ENCODE peak calls at places on chromosome 16, in five cellular contexts. One of them, this sample, is unnamed.

GRCh38 chr16:81310045-81310644 is 4.6 kb upstream of the GAN start:
- ATAC-seq in CD4-positive, alpha-beta T cell: no peak
- ATAC-seq in T-cell: no peak
- ATAC-seq in effector memory CD8-positive, alpha-beta T cell: no peak
- ATAC-seq in IMR-90: no peak
- ATAC-seq in this sample: no peak

GRCh38 chr16:10979717-10980601 is 35.6 kb downstream of the CLEC16A start:
- ATAC-seq in CD4-positive, alpha-beta T cell: no peak
- ATAC-seq in T-cell: no peak
- ATAC-seq in effector memory CD8-positive, alpha-beta T cell: no peak
- ATAC-seq in IMR-90: no peak
- ATAC-seq in this sample: peak; percentile 63

GRCh38 chr16:23508589-23509440 is 1.5 kb downstream of the GGA2 start:
- ATAC-seq in CD4-positive, alpha-beta T cell: no peak
- ATAC-seq in T-cell: no peak
- ATAC-seq in effector memory CD8-positive, alpha-beta T cell: no peak
- ATAC-seq in IMR-90: peak; percentile 3
- ATAC-seq in this sample: peak; percentile 11

GRCh38 chr16:31484491-31485171 is 1.7 kb downstream of the SLC5A2 start:
- ATAC-seq in CD4-positive, alpha-beta T cell: no peak
- ATAC-seq in T-cell: no peak
- ATAC-seq in effector memory CD8-positive, alpha-beta T cell: no peak
- ATAC-seq in IMR-90: no peak
- ATAC-seq in this sample: no peak

GRCh38 chr16:85422124-85422373 is 191.1 kb upstream of the GSE1 start:
- ATAC-seq in CD4-positive, alpha-beta T cell: no peak
- ATAC-seq in T-cell: no peak
- ATAC-seq in effector memory CD8-positive, alpha-beta T cell: no peak
- ATAC-seq in IMR-90: no peak
- ATAC-seq in this sample: no peak

GRCh38 chr16:52928955-52929354 is 123.7 kb downstream of the CHD9NB start:
- ATAC-seq in CD4-positive, alpha-beta T cell: no peak
- ATAC-seq in T-cell: no peak
- ATAC-seq in effector memory CD8-positive, alpha-beta T cell: no peak
- ATAC-seq in IMR-90: no peak
- ATAC-seq in this sample: no peak

GRCh38 chr16:29192329-29193247 is 207.7 kb downstream of the LAT start:
- ATAC-seq in CD4-positive, alpha-beta T cell: no peak
- ATAC-seq in T-cell: no peak
- ATAC-seq in effector memory CD8-positive, alpha-beta T cell: no peak
- ATAC-seq in IMR-90: no peak
- ATAC-seq in this sample: peak; percentile 55

GRCh38 chr16:12043953-12044352 is 67.4 kb downstream of the SNX29 start:
- ATAC-seq in CD4-positive, alpha-beta T cell: no peak
- ATAC-seq in T-cell: no peak
- ATAC-seq in effector memory CD8-positive, alpha-beta T cell: no peak
- ATAC-seq in IMR-90: no peak
- ATAC-seq in this sample: no peak

GRCh38 chr16:83802135-83802534 is 5.6 kb upstream of the HSBP1 start:
- ATAC-seq in CD4-positive, alpha-beta T cell: peak; percentile 39
- ATAC-seq in T-cell: no peak
- ATAC-seq in effector memory CD8-positive, alpha-beta T cell: peak; percentile 33
- ATAC-seq in IMR-90: peak; percentile 86
- ATAC-seq in this sample: peak; percentile 56

GRCh38 chr16:28621756-28622155 is 11.9 kb upstream of the SULT1A1 start:
- ATAC-seq in CD4-positive, alpha-beta T cell: no peak
- ATAC-seq in T-cell: no peak
- ATAC-seq in effector memory CD8-positive, alpha-beta T cell: no peak
- ATAC-seq in IMR-90: no peak
- ATAC-seq in this sample: no peak

GRCh38 chr16:67013238-67013822 is 15.6 kb upstream of the CBFB start:
- ATAC-seq in CD4-positive, alpha-beta T cell: no peak
- ATAC-seq in T-cell: no peak
- ATAC-seq in effector memory CD8-positive, alpha-beta T cell: no peak
- ATAC-seq in IMR-90: no peak
- ATAC-seq in this sample: no peak

GRCh38 chr16:11824362-11824761 is 27.0 kb downstream of the RSL1D1 start:
- ATAC-seq in CD4-positive, alpha-beta T cell: no peak
- ATAC-seq in T-cell: no peak
- ATAC-seq in effector memory CD8-positive, alpha-beta T cell: no peak
- ATAC-seq in IMR-90: no peak
- ATAC-seq in this sample: no peak

GRCh38 chr16:24609740-24610420 is 70.5 kb downstream of the RBBP6 start:
- ATAC-seq in CD4-positive, alpha-beta T cell: no peak
- ATAC-seq in T-cell: no peak
- ATAC-seq in effector memory CD8-positive, alpha-beta T cell: no peak
- ATAC-seq in IMR-90: peak; percentile 42
- ATAC-seq in this sample: peak; percentile 36

GRCh38 chr16:16908058-16908457 is 529.1 kb downstream of the NPIPA7 start:
- ATAC-seq in CD4-positive, alpha-beta T cell: no peak
- ATAC-seq in T-cell: no peak
- ATAC-seq in effector memory CD8-positive, alpha-beta T cell: no peak
- ATAC-seq in IMR-90: no peak
- ATAC-seq in this sample: no peak

GRCh38 chr16:54507091-54507490 is 220.5 kb upstream of the IRX3 start:
- ATAC-seq in CD4-positive, alpha-beta T cell: no peak
- ATAC-seq in T-cell: no peak
- ATAC-seq in effector memory CD8-positive, alpha-beta T cell: no peak
- ATAC-seq in IMR-90: no peak
- ATAC-seq in this sample: no peak

GRCh38 chr16:73531021-73531420 is 483.1 kb upstream of the ZFHX3 start:
- ATAC-seq in CD4-positive, alpha-beta T cell: no peak
- ATAC-seq in T-cell: no peak
- ATAC-seq in effector memory CD8-positive, alpha-beta T cell: no peak
- ATAC-seq in IMR-90: no peak
- ATAC-seq in this sample: no peak

GRCh38 chr16:72752004-72752695 is 295.8 kb downstream of the ZFHX3 start:
- ATAC-seq in CD4-positive, alpha-beta T cell: no peak
- ATAC-seq in T-cell: no peak
- ATAC-seq in effector memory CD8-positive, alpha-beta T cell: no peak
- ATAC-seq in IMR-90: no peak
- ATAC-seq in this sample: no peak

GRCh38 chr16:12674096-12674495 is 129.6 kb downstream of the CPPED1 start:
- ATAC-seq in CD4-positive, alpha-beta T cell: no peak
- ATAC-seq in T-cell: no peak
- ATAC-seq in effector memory CD8-positive, alpha-beta T cell: no peak
- ATAC-seq in IMR-90: no peak
- ATAC-seq in this sample: peak; percentile 44

GRCh38 chr16:1180772-1181714 is 28.1 kb downstream of the CACNA1H start:
- ATAC-seq in CD4-positive, alpha-beta T cell: no peak
- ATAC-seq in T-cell: no peak
- ATAC-seq in effector memory CD8-positive, alpha-beta T cell: no peak
- ATAC-seq in IMR-90: no peak
- ATAC-seq in this sample: no peak

GRCh38 chr16:2963611-2964415 is at the start of gene KREMEN2:
- ATAC-seq in CD4-positive, alpha-beta T cell: peak; percentile 37
- ATAC-seq in T-cell: no peak
- ATAC-seq in effector memory CD8-positive, alpha-beta T cell: no peak
- ATAC-seq in IMR-90: peak; percentile 33
- ATAC-seq in this sample: peak; percentile 36

GRCh38 chr16:77955127-77955526 is 67.2 kb upstream of the CLEC3A start:
- ATAC-seq in CD4-positive, alpha-beta T cell: no peak
- ATAC-seq in T-cell: no peak
- ATAC-seq in effector memory CD8-positive, alpha-beta T cell: no peak
- ATAC-seq in IMR-90: no peak
- ATAC-seq in this sample: no peak

GRCh38 chr16:2512920-2513404 is 790 bp upstream of the ATP6V0C start:
- ATAC-seq in CD4-positive, alpha-beta T cell: peak; percentile 6
- ATAC-seq in T-cell: no peak
- ATAC-seq in effector memory CD8-positive, alpha-beta T cell: peak; percentile 9
- ATAC-seq in IMR-90: no peak
- ATAC-seq in this sample: peak; percentile 3

GRCh38 chr16:88014201-88014781 is 63.1 kb downstream of the BANP start:
- ATAC-seq in CD4-positive, alpha-beta T cell: no peak
- ATAC-seq in T-cell: no peak
- ATAC-seq in effector memory CD8-positive, alpha-beta T cell: no peak
- ATAC-seq in IMR-90: peak; percentile 89
- ATAC-seq in this sample: no peak

GRCh38 chr16:58027341-58028167 is 2.0 kb downstream of the MMP15 start:
- ATAC-seq in CD4-positive, alpha-beta T cell: no peak
- ATAC-seq in T-cell: no peak
- ATAC-seq in effector memory CD8-positive, alpha-beta T cell: no peak
- ATAC-seq in IMR-90: no peak
- ATAC-seq in this sample: no peak

GRCh38 chr16:76194621-76195015 is 82.6 kb upstream of the CNTNAP4 start:
- ATAC-seq in CD4-positive, alpha-beta T cell: no peak
- ATAC-seq in T-cell: no peak
- ATAC-seq in effector memory CD8-positive, alpha-beta T cell: no peak
- ATAC-seq in IMR-90: no peak
- ATAC-seq in this sample: no peak

GRCh38 chr16:49744244-49744976 is 111.5 kb downstream of the ZNF423 start:
- ATAC-seq in CD4-positive, alpha-beta T cell: no peak
- ATAC-seq in T-cell: no peak
- ATAC-seq in effector memory CD8-positive, alpha-beta T cell: no peak
- ATAC-seq in IMR-90: no peak
- ATAC-seq in this sample: no peak

GRCh38 chr16:14072360-14072759 is 1.2 kb downstream of the MRTFB start:
- ATAC-seq in CD4-positive, alpha-beta T cell: no peak
- ATAC-seq in T-cell: no peak
- ATAC-seq in effector memory CD8-positive, alpha-beta T cell: no peak
- ATAC-seq in IMR-90: no peak
- ATAC-seq in this sample: no peak

GRCh38 chr16:66979011-66979717 is 9.2 kb upstream of the CES4A start:
- ATAC-seq in CD4-positive, alpha-beta T cell: no peak
- ATAC-seq in T-cell: no peak
- ATAC-seq in effector memory CD8-positive, alpha-beta T cell: no peak
- ATAC-seq in IMR-90: peak; percentile 13
- ATAC-seq in this sample: no peak

GRCh38 chr16:75068075-75068474 is 48.5 kb downstream of the LDHD start:
- ATAC-seq in CD4-positive, alpha-beta T cell: no peak
- ATAC-seq in T-cell: no peak
- ATAC-seq in effector memory CD8-positive, alpha-beta T cell: no peak
- ATAC-seq in IMR-90: no peak
- ATAC-seq in this sample: no peak

GRCh38 chr16:58582133-58582532 is 47.5 kb downstream of the CNOT1 start:
- ATAC-seq in CD4-positive, alpha-beta T cell: no peak
- ATAC-seq in T-cell: no peak
- ATAC-seq in effector memory CD8-positive, alpha-beta T cell: no peak
- ATAC-seq in IMR-90: no peak
- ATAC-seq in this sample: no peak

GRCh38 chr16:30570621-30571443 is 682 bp downstream of the ZNF688 start:
- ATAC-seq in CD4-positive, alpha-beta T cell: no peak
- ATAC-seq in T-cell: no peak
- ATAC-seq in effector memory CD8-positive, alpha-beta T cell: no peak
- ATAC-seq in IMR-90: peak; percentile 5
- ATAC-seq in this sample: peak; percentile 13

GRCh38 chr16:74094514-74094913 is 202.1 kb upstream of the PSMD7 start:
- ATAC-seq in CD4-positive, alpha-beta T cell: no peak
- ATAC-seq in T-cell: no peak
- ATAC-seq in effector memory CD8-positive, alpha-beta T cell: no peak
- ATAC-seq in IMR-90: no peak
- ATAC-seq in this sample: no peak

GRCh38 chr16:12228079-12228606 is 251.6 kb downstream of the SNX29 start:
- ATAC-seq in CD4-positive, alpha-beta T cell: no peak
- ATAC-seq in T-cell: no peak
- ATAC-seq in effector memory CD8-positive, alpha-beta T cell: no peak
- ATAC-seq in IMR-90: no peak
- ATAC-seq in this sample: peak; percentile 64